ENCODE peak calls at places on chromosomes 4 and X, in eight cellular contexts. B is stomach, X is body of pancreas, D is fibroblast of pulmonary artery, J is HCT116, N is lower lobe of right lung, G is upper lobe of right lung, W is heart right ventricle. U is an unnamed sample.

GRCh38 chr4:2933566-2934076 is 29.6 kb downstream of the NOP14 start:
- DNase-seq in B (no peak), X (peak), D (no peak), J (no peak), N (no peak), G (no peak), W (no peak), U (no peak)

GRCh38 chr4:81572398-81572797 is 100.7 kb upstream of the RASGEF1B start:
- DNase-seq in B (no peak), X (no peak), D (no peak), J (no peak), N (no peak), G (no peak), W (no peak), U (no peak)

GRCh38 chrX:112424166-112424565 is 255.6 kb downstream of the LHFPL1 start:
- DNase-seq in B (no peak), X (no peak), D (no peak), J (no peak), N (no peak), G (no peak), W (no peak), U (no peak)

GRCh38 chrX:69027181-69028005 is 137.9 kb downstream of the PJA1 start:
- DNase-seq in B (peak), X (no peak), D (peak), J (no peak), N (no peak), G (no peak), W (no peak), U (no peak)

GRCh38 chrX:148448686-148449085 is 51.7 kb upstream of the AFF2 start:
- DNase-seq in B (no peak), X (no peak), D (no peak), J (no peak), N (no peak), G (no peak), W (no peak), U (no peak)

GRCh38 chr4:59598233-59598618 is 1601.9 kb upstream of the ADGRL3 start:
- DNase-seq in B (no peak), X (no peak), D (no peak), J (no peak), N (no peak), G (peak), W (no peak), U (no peak)

GRCh38 chr4:82715731-82716617 is 82.6 kb downstream of the SCD5 start:
- DNase-seq in B (no peak), X (no peak), D (peak), J (no peak), N (no peak), G (no peak), W (no peak), U (no peak)

GRCh38 chr4:25313194-25313895 is 771 bp downstream of the ZCCHC4 start:
- DNase-seq in B (no peak), X (no peak), D (no peak), J (no peak), N (no peak), G (no peak), W (no peak), U (no peak)

GRCh38 chr4:120056249-120056648 is 10.4 kb downstream of the MAD2L1 start:
- DNase-seq in B (no peak), X (no peak), D (peak), J (no peak), N (no peak), G (no peak), W (no peak), U (no peak)

GRCh38 chr4:47692691-47693090 is 145.2 kb downstream of the CORIN start:
- DNase-seq in B (no peak), X (no peak), D (no peak), J (no peak), N (no peak), G (no peak), W (no peak), U (no peak)

GRCh38 chr4:3392319-3392718 is 49.4 kb upstream of the HGFAC start:
- DNase-seq in B (no peak), X (no peak), D (no peak), J (no peak), N (no peak), G (no peak), W (no peak), U (no peak)

GRCh38 chr4:168360271-168360670 is 41.7 kb upstream of the DDX60 start:
- DNase-seq in B (no peak), X (no peak), D (no peak), J (no peak), N (no peak), G (no peak), W (no peak), U (no peak)

DNA sequence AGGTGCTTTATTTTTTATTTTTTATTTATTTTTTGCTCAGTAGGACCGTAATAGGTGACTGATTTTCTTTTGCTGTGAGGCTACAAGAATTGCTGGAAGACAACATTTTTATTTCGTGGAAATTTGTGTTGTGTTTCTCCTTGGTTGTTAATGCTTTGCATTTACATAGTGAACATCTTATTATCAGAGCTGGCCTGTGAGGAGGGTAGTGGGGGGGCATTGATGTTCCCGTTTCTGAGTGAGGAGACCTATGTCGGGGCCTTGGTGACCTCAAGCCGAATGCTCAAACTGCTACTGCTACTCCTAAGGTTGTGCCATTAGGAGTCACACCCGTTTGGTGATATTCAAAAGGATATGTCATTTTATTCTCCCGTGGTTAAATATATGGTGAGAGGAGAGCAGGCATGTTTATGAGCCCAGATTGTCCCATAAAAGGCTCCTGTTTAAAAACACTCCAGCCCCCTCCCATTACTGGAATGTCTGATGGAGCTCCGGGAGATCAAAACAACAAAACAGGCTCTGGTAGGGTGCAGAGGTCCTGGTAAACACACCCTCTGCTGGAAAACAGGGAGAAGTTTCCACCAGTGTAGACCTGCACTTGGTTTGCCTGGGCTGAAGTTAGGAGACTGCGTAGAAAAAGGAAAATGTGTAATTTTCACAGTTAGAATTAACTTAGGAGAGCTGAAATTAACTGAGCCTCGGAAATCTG is 5.6 kb downstream of the PDGFRA start:
- DNase-seq in B (no peak), X (no peak), D (peak), J (no peak), N (no peak), G (no peak), W (no peak), U (no peak)
- TF ChIP-seq CTCF in B (no peak), X (no peak), D (peak), J (no peak), N (no peak), G (no peak), W (no peak), U (no peak)

GRCh38 chrX:14080031-14080430 is 50.3 kb upstream of the GEMIN8 start:
- DNase-seq in B (no peak), X (no peak), D (no peak), J (no peak), N (no peak), G (no peak), W (no peak), U (no peak)

GRCh38 chrX:14083783-14084182 is 54.1 kb upstream of the GEMIN8 start:
- DNase-seq in B (no peak), X (no peak), D (no peak), J (no peak), N (no peak), G (no peak), W (no peak), U (no peak)
- TF ChIP-seq CTCF in B (no peak), X (no peak), D (no peak), J (no peak), N (no peak), G (no peak), W (no peak), U (no peak)

DNA sequence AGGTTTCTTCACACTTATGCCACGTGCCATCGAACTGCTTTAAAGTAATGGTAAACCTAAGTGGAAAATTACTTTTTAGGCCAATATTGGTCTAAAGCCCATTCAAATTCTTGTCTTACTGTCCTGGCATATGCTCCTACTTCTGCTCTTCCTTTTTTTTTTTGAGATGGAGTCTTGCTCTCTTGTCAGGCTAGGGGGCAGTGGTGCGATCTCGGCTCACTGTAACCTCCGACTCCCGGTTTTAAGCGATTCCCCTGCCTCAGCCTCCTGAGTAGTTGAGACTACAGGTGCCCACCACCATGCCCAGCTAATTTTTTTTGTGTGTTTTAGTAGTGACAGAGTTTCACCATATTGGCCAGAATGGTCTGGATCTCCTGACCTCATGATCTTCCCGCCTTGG is 129.0 kb upstream of the TECRL start:
- DNase-seq in B (no peak), X (no peak), D (no peak), J (no peak), N (no peak), G (no peak), W (no peak), U (no peak)
- TF ChIP-seq CTCF in B (no peak), X (no peak), D (peak), J (no peak), N (no peak), G (no peak), W (no peak), U (no peak)

DNA sequence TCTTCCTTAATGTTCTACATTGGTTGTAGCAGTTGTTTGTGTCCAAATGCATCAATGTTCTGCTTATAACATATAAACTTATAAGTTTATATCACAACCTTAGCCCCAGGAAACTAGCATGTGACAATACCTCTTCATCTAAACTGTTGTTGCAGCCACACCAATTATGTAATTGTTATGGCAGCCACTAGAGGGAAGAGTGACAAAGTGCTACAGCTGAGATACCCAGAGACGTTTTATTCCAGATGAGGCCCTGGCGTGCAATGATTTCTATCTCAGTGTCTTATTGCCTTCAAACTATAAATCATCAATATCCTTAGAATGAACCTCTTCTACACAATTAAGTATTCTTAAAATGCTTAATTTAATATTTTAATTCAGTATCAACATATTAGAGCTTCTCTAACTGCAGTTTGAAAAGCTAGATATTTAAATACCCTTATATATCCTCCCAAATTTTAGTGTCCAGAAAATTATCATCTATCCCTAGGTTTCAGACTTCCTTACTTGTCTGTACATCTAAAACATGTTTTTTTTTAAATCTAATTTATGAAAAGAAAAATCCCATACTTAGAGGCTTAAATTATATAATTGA is 171.6 kb downstream of the PCDH10 start:
- DNase-seq in B (no peak), X (no peak), D (peak), J (peak), N (no peak), G (no peak), W (no peak), U (peak)
- TF ChIP-seq CTCF in B (peak), X (peak), D (peak), J (peak), N (peak), G (peak), W (peak), U (peak)

DNA sequence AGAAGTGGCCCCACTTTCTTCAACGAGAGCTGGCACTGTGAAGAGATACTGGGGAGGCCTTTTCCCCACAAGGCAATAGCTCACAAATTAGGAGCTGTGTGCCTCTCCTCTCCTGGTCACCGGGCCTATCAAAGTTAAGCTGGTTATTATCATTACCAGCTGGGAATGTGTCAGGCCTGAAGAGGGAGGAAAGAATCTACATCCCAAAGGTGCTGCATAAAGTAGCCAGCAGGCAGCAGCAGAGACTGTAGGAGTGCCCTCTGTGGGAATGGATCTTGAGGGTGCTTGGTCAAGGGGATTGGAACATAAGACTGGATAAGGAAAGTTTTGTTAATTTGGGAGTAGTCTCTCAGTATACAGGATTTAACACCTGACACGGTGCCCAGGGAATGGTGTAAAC is 9.1 kb upstream of the TMPRSS11D start:
- DNase-seq in B (no peak), X (no peak), D (no peak), J (no peak), N (no peak), G (no peak), W (no peak), U (no peak)
- TF ChIP-seq CTCF in B (no peak), X (no peak), D (no peak), J (peak), N (no peak), G (no peak), W (no peak), U (no peak)

DNA sequence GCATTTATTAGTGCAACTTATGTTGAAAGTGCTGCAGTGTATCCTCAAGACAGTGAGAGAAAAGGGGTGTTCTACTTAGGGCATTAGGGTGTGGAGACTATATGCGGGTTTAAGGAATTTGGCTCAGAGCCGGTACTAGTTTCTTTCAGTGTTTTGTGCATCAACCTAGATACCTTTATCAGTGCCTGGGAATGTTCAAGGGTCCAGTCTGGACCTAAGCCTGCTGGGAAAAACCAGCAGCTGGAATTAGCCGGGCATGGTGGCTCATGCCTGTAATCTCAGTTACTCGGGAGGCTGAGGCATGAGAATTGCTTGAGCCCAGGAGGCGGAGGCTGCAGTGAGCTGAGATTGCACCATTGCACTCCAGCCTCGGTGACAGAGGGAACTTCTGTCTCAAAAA is 7.4 kb downstream of the PHEX start:
- DNase-seq in B (no peak), X (no peak), D (no peak), J (no peak), N (no peak), G (no peak), W (no peak), U (no peak)
- TF ChIP-seq CTCF in B (no peak), X (no peak), D (no peak), J (no peak), N (no peak), G (no peak), W (no peak), U (no peak)

GRCh38 chr4:5052424-5052702 is 1.1 kb downstream of the STK32B start:
- DNase-seq in B (no peak), X (no peak), D (no peak), J (no peak), N (no peak), G (no peak), W (no peak), U (no peak)
- TF ChIP-seq CTCF in B (no peak), X (no peak), D (no peak), J (no peak), N (no peak), G (no peak), W (no peak), U (no peak)

GRCh38 chrX:72107841-72108590 is 23.7 kb downstream of the RTL5 start:
- DNase-seq in B (no peak), X (no peak), D (no peak), J (no peak), N (no peak), G (no peak), W (no peak), U (no peak)

GRCh38 chrX:72102760-72103159 is 29.0 kb downstream of the RTL5 start:
- DNase-seq in B (peak), X (no peak), D (no peak), J (no peak), N (no peak), G (no peak), W (no peak), U (no peak)

GRCh38 chrX:72107320-72107719 is 24.4 kb downstream of the RTL5 start:
- DNase-seq in B (no peak), X (no peak), D (peak), J (no peak), N (no peak), G (no peak), W (no peak), U (no peak)

GRCh38 chrX:72108666-72109065 is 23.0 kb downstream of the RTL5 start:
- DNase-seq in B (no peak), X (no peak), D (no peak), J (no peak), N (no peak), G (no peak), W (no peak), U (no peak)

GRCh38 chrX:72105436-72105835 is 26.3 kb downstream of the RTL5 start:
- DNase-seq in B (no peak), X (no peak), D (no peak), J (no peak), N (no peak), G (no peak), W (no peak), U (no peak)
- TF ChIP-seq CTCF in B (no peak), X (no peak), D (no peak), J (no peak), N (no peak), G (no peak), W (no peak), U (no peak)